ENCODE peak calls at places on chromosome 7, in six cellular contexts. O is CD8-positive, alpha-beta T cell; Q is astrocyte; L is HCT116; K is tibial nerve; B is AG04450. W is an unnamed sample.

GRCh38 chr7:28957822-28958234 is 302 bp downstream of the TRIL start:
- DNase-seq in Q (no peak), L (no peak), O (no peak), K (no peak), B (no peak), W (no peak)

GRCh38 chr7:30660331-30661255 is 21.7 kb downstream of the CRHR2 start:
- DNase-seq in Q (no peak), O (no peak), L (no peak), B (no peak), K (no peak), W (no peak)

GRCh38 chr7:136869991-136870798 is 1.7 kb downstream of the CHRM2 start:
- DNase-seq in B (no peak), O (no peak), L (no peak), K (no peak), Q (peak; percentile 25), W (peak; percentile 53)

GRCh38 chr7:133961724-133962123 is 165.4 kb upstream of the LRGUK start:
- DNase-seq in L (no peak), K (no peak), O (no peak), Q (no peak), B (no peak), W (no peak)

GRCh38 chr7:151213826-151214225 is 3.5 kb upstream of the H2BK1 start:
- DNase-seq in L (no peak), K (no peak), B (no peak), Q (no peak), O (no peak), W (no peak)

GRCh38 chr7:123154231-123154860 is 45.4 kb downstream of the SLC13A1 start:
- DNase-seq in B (peak; percentile 3), Q (peak; percentile 65), O (no peak), L (peak; percentile 90), K (peak; percentile 74), W (no peak)

GRCh38 chr7:146150153-146150552 is 33.6 kb downstream of the CNTNAP2 start:
- DNase-seq in L (no peak), B (no peak), Q (no peak), O (no peak), K (no peak), W (no peak)

GRCh38 chr7:47392241-47392759 is 189.6 kb downstream of the TNS3 start:
- DNase-seq in Q (peak; percentile 98), O (no peak), L (no peak), B (peak; percentile 70), K (no peak), W (peak; percentile 70)

GRCh38 chr7:116547347-116547746 is 22.5 kb downstream of the CAV1 start:
- DNase-seq in Q (no peak), B (no peak), O (no peak), L (no peak), K (no peak), W (no peak)

GRCh38 chr7:107002131-107002803 is 42.2 kb upstream of the PRKAR2B start:
- DNase-seq in L (no peak), Q (no peak), O (no peak), K (no peak), B (no peak), W (no peak)

GRCh38 chr7:71618281-71618680 is 486.3 kb downstream of the GALNT17 start:
- DNase-seq in Q (peak; percentile 82), K (no peak), O (no peak), B (no peak), L (no peak), W (no peak)

GRCh38 chr7:78095549-78095948 is 297.0 kb downstream of the PHTF2 start:
- DNase-seq in B (no peak), O (no peak), L (no peak), Q (peak; percentile 86), K (no peak), W (no peak)

GRCh38 chr7:78090616-78091015 is 292.0 kb downstream of the PHTF2 start:
- DNase-seq in O (no peak), L (no peak), B (no peak), Q (no peak), K (no peak), W (no peak)
- TF ChIP-seq CTCF in O (no peak), L (no peak), B (peak; percentile 38), Q (no peak), K (no peak), W (no peak)

DNA sequence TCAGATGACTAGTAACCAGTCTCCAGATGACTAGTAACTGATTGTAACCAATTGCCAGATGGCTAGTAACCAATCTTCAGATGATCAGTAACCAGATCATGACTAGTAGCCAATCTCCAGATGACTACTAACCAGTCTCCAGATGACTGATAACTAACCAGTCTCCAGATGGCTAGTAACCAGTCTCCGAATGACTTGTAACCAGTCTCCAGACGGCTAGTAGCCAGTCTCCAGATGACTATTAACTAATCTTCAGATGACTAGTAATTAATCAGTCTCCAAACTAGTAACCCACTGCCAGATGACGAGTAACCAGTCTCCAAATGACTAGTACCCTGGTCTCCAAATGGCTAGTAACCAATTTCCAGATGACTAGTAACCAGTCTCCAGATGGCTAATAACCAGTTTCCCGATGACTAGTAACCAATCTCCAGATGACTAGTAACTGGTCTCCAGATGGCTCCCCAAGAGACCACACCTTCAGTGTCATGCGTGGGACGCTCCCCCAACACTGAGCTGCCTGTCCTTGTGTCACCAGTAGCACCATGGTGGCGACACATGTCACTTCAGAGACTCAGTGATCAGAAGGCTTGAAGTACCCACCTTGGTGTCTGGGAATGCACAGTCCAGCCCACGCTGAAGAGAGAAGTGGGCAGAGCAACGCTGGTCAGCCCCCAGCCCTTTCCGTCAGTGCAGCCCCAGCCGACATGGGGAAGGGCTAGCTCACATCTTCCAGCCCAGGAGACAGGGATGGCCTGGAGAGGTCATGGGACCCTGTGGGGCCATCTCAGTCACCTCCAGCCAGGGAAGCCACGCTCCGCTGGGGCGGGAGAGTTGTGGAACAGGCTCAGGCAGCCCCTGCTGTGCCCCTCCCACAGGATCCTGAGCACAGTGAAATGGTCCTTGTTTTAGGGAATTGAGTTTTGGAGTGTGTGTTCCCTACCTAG is 85.4 kb downstream of the PAXIP1 start:
- DNase-seq in Q (no peak), K (no peak), L (no peak), O (no peak), B (no peak), W (no peak)
- H3K4me3 ChIP-seq in Q (no peak overlapping the region), K (no peak overlapping the region), L (no peak overlapping the region), O (no peak overlapping the region), B (no peak overlapping the region), W (no peak overlapping the region)

DNA sequence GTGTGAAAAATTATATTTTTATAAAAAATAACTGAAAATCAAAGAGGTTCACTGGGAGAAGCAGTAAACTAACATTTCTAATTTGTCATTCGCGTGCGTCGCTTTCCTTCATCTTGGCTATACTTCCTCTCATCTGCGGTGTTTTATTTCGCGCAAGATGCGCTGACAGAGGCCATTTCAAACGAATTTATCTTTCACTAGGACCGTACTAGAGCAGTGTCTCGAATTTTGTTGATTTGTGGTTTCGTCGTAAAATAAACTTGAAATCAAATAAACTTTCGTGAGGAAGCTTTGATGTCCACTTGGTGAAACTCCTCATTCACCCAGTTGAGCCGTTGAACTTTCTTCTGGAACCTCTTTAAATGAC is 163.7 kb upstream of the PPP1R3A start:
- DNase-seq in B (no peak), O (no peak), K (no peak), L (no peak), Q (no peak), W (no peak)
- H3K27me3 ChIP-seq in B (peaks cover 29% of the 10 kb centered on the region), O (peaks cover 30% of the 10 kb centered on the region), K (peaks cover 38% of the 10 kb centered on the region), L (no peaks in the 10 kb centered on the region), Q (peaks cover 28% of the 10 kb centered on the region), W (peaks cover 47% of the 10 kb centered on the region)

DNA sequence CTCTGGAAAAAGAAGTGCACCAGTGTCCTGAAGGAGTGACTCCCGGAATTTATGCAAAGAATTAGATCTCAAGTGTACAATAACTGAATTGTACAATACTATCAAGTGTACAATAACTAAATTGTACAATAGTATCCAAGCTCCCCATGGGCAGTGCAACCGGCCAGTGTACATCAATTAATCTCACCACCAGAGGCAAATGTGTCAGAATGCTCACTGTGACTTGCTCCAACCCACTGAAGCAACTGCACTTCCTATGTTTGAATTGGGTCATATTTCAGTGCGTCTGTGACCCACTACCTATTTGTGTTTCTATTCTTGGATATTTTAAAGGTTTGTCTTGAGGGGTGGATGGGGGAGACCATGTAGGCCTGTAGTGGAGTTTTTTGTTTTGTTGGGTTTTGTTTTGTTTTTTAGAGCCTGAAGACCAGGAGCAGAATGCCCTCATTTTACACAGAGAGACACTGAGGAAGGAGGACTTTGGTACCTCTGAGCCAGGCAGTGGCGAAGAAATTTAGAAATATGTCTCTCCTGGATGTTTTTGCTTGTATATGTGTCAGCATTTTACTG is 78.6 kb upstream of the CTTNBP2 start:
- DNase-seq in O (no peak), K (no peak), B (no peak), Q (no peak), L (no peak), W (no peak)
- TF ChIP-seq CTCF in O (no peak), K (no peak), B (no peak), Q (no peak), L (no peak), W (no peak)

GRCh38 chr7:128827971-128828711 is 2.1 kb upstream of the FLNC start:
- DNase-seq in L (peak; percentile 34), O (no peak), B (no peak), Q (peak; percentile 88), K (no peak), W (no peak)

GRCh38 chr7:128827248-128827958 is 2.8 kb upstream of the FLNC start:
- DNase-seq in B (no peak), L (peak; percentile 53), O (no peak), K (no peak), Q (peak; percentile 69), W (no peak)

GRCh38 chr7:128830231-128831177 is at the start of gene FLNC:
- DNase-seq in O (no peak), K (no peak), L (no peak), Q (peak; percentile 50), B (no peak), W (peak; percentile 69)

GRCh38 chr7:128831178-128831993 is 1.2 kb downstream of the FLNC start:
- DNase-seq in O (no peak), L (no peak), B (no peak), Q (peak; percentile 74), K (no peak), W (no peak)

GRCh38 chr7:128829391-128830166 is 627 bp upstream of the FLNC start:
- DNase-seq in B (no peak), L (no peak), K (no peak), O (no peak), Q (peak; percentile 73), W (no peak)
- H3K4me3 ChIP-seq in B (peak overlapping the region; percentile 48), L (peak overlapping the region; percentile 67), K (no peak overlapping the region), O (no peak overlapping the region), Q (peak overlapping the region; percentile 41), W (peak overlapping the region; percentile 52)